ENCODE peak calls at places on chromosomes 7 and 10, in four cellular contexts. One of them, this sample, is unnamed.

GRCh38 chr7:120985130-120985758 is 3.3 kb upstream of the CPED1 start:
- DNase-seq in GM04504: no peak
- DNase-seq in putamen: no peak
- DNase-seq in activated T-cell treated with anti-CD3 and anti-CD28 coated beads, Interleukin-2, amount 50 U/mL, for 1 hour: no peak
- DNase-seq in this sample: no peak

GRCh38 chr10:114384181-114384580 is 20.1 kb downstream of the AFAP1L2 start:
- DNase-seq in GM04504: no peak
- DNase-seq in putamen: peak; percentile 78
- DNase-seq in activated T-cell treated with anti-CD3 and anti-CD28 coated beads, Interleukin-2, amount 50 U/mL, for 1 hour: no peak
- DNase-seq in this sample: no peak

GRCh38 chr7:143008007-143008901 is 18.7 kb downstream of the OR9A2 start:
- DNase-seq in GM04504: peak; percentile 30
- DNase-seq in putamen: peak; percentile 79
- DNase-seq in activated T-cell treated with anti-CD3 and anti-CD28 coated beads, Interleukin-2, amount 50 U/mL, for 1 hour: peak; percentile 86
- DNase-seq in this sample: peak; percentile 63

GRCh38 chr7:31850601-31851000 is 163.6 kb downstream of the PPP1R17 start:
- DNase-seq in GM04504: no peak
- DNase-seq in putamen: no peak
- DNase-seq in activated T-cell treated with anti-CD3 and anti-CD28 coated beads, Interleukin-2, amount 50 U/mL, for 1 hour: no peak
- DNase-seq in this sample: no peak

GRCh38 chr7:135165862-135166261 is 4.6 kb downstream of the CYREN start:
- DNase-seq in GM04504: no peak
- DNase-seq in putamen: no peak
- DNase-seq in activated T-cell treated with anti-CD3 and anti-CD28 coated beads, Interleukin-2, amount 50 U/mL, for 1 hour: no peak
- DNase-seq in this sample: no peak

GRCh38 chr10:70234668-70235447 is 1.6 kb upstream of the PPA1 start:
- DNase-seq in GM04504: peak; percentile 76
- DNase-seq in putamen: no peak
- DNase-seq in activated T-cell treated with anti-CD3 and anti-CD28 coated beads, Interleukin-2, amount 50 U/mL, for 1 hour: no peak
- DNase-seq in this sample: no peak

GRCh38 chr7:135710417-135711138 is 17.4 kb downstream of the SLC13A4 start:
- DNase-seq in GM04504: no peak
- DNase-seq in putamen: no peak
- DNase-seq in activated T-cell treated with anti-CD3 and anti-CD28 coated beads, Interleukin-2, amount 50 U/mL, for 1 hour: no peak
- DNase-seq in this sample: no peak

GRCh38 chr7:47102442-47102841 is 479.5 kb downstream of the TNS3 start:
- DNase-seq in GM04504: no peak
- DNase-seq in putamen: no peak
- DNase-seq in activated T-cell treated with anti-CD3 and anti-CD28 coated beads, Interleukin-2, amount 50 U/mL, for 1 hour: no peak
- DNase-seq in this sample: no peak

GRCh38 chr10:4820804-4821401 is 5.1 kb upstream of the AKR1E2 start:
- DNase-seq in GM04504: no peak
- DNase-seq in putamen: peak; percentile 45
- DNase-seq in activated T-cell treated with anti-CD3 and anti-CD28 coated beads, Interleukin-2, amount 50 U/mL, for 1 hour: no peak
- DNase-seq in this sample: no peak

GRCh38 chr10:128286413-128287097 is 160.3 kb upstream of the MKI67 start:
- DNase-seq in GM04504: no peak
- DNase-seq in putamen: no peak
- DNase-seq in activated T-cell treated with anti-CD3 and anti-CD28 coated beads, Interleukin-2, amount 50 U/mL, for 1 hour: no peak
- DNase-seq in this sample: no peak

GRCh38 chr10:5423774-5424173 is 11.4 kb downstream of the NET1 start:
- DNase-seq in GM04504: no peak
- DNase-seq in putamen: no peak
- DNase-seq in activated T-cell treated with anti-CD3 and anti-CD28 coated beads, Interleukin-2, amount 50 U/mL, for 1 hour: no peak
- DNase-seq in this sample: no peak

GRCh38 chr7:64996305-64996704 is 5.5 kb upstream of the ZNF117 start:
- DNase-seq in GM04504: no peak
- DNase-seq in putamen: no peak
- DNase-seq in activated T-cell treated with anti-CD3 and anti-CD28 coated beads, Interleukin-2, amount 50 U/mL, for 1 hour: no peak
- DNase-seq in this sample: no peak

GRCh38 chr7:132518102-132518838 is 58.0 kb downstream of the PLXNA4 start:
- DNase-seq in GM04504: no peak
- DNase-seq in putamen: no peak
- DNase-seq in activated T-cell treated with anti-CD3 and anti-CD28 coated beads, Interleukin-2, amount 50 U/mL, for 1 hour: no peak
- DNase-seq in this sample: peak; percentile 26

GRCh38 chr10:75294866-75295692 is 59.3 kb upstream of the COMTD1 start:
- DNase-seq in GM04504: peak; percentile 64
- DNase-seq in putamen: peak; percentile 44
- DNase-seq in activated T-cell treated with anti-CD3 and anti-CD28 coated beads, Interleukin-2, amount 50 U/mL, for 1 hour: peak; percentile 72
- DNase-seq in this sample: peak; percentile 65

GRCh38 chr7:48781783-48782182 is 142.6 kb upstream of the CDC14C start:
- DNase-seq in GM04504: no peak
- DNase-seq in putamen: no peak
- DNase-seq in activated T-cell treated with anti-CD3 and anti-CD28 coated beads, Interleukin-2, amount 50 U/mL, for 1 hour: no peak
- DNase-seq in this sample: peak; percentile 50

GRCh38 chr10:6086375-6087233 is 2.2 kb upstream of the RBM17 start:
- DNase-seq in GM04504: peak; percentile 64
- DNase-seq in putamen: peak; percentile 93
- DNase-seq in activated T-cell treated with anti-CD3 and anti-CD28 coated beads, Interleukin-2, amount 50 U/mL, for 1 hour: peak; percentile 85
- DNase-seq in this sample: peak; percentile 66

GRCh38 chr7:17460001-17460400 is 161.5 kb downstream of the AHR start:
- DNase-seq in GM04504: no peak
- DNase-seq in putamen: no peak
- DNase-seq in activated T-cell treated with anti-CD3 and anti-CD28 coated beads, Interleukin-2, amount 50 U/mL, for 1 hour: no peak
- DNase-seq in this sample: no peak

GRCh38 chr10:12888470-12888869 is 113.0 kb downstream of the CCDC3 start:
- DNase-seq in GM04504: no peak
- DNase-seq in putamen: no peak
- DNase-seq in activated T-cell treated with anti-CD3 and anti-CD28 coated beads, Interleukin-2, amount 50 U/mL, for 1 hour: no peak
- DNase-seq in this sample: no peak

GRCh38 chr7:115094163-115094562 is 172.3 kb downstream of the MDFIC start:
- DNase-seq in GM04504: no peak
- DNase-seq in putamen: no peak
- DNase-seq in activated T-cell treated with anti-CD3 and anti-CD28 coated beads, Interleukin-2, amount 50 U/mL, for 1 hour: no peak
- DNase-seq in this sample: no peak

This sample was measured in HT1080.